ENCODE peak calls at places on chromosomes 3 and 15, in four cellular contexts. D is astrocyte, N is heart right ventricle, H is H9. P is an unnamed sample.

GRCh38 chr15:68154923-68155559 is 50.1 kb downstream of the CALML4 start:
- DNase-seq in D (peak; percentile 40), N (no peak), H (no peak), P (no peak)

GRCh38 chr15:74317820-74318375 is 49.5 kb downstream of the CYP11A1 start:
- DNase-seq in D (peak; percentile 81), N (peak; percentile 87), H (no peak), P (peak; percentile 40)

GRCh38 chr3:55244247-55244646 is 242.9 kb downstream of the WNT5A start:
- DNase-seq in D (no peak), N (no peak), H (no peak), P (no peak)

GRCh38 chr15:85746641-85747040 is 48.1 kb downstream of the KLHL25 start:
- DNase-seq in D (no peak), N (no peak), H (no peak), P (no peak)

GRCh38 chr3:161672478-161672877 is 175.9 kb downstream of the OTOL1 start:
- DNase-seq in D (no peak), N (peak; percentile 18), H (no peak), P (no peak)

GRCh38 chr15:68733666-68734065 is 87.0 kb downstream of the ANP32A start:
- DNase-seq in D (no peak), N (no peak), H (no peak), P (no peak)

GRCh38 chr3:9730747-9731205 is 759 bp upstream of the BRPF1 start:
- DNase-seq in D (peak; percentile 61), N (no peak), H (no peak), P (no peak)

GRCh38 chr3:54621181-54621580 is 306.7 kb downstream of the LRTM1 start:
- DNase-seq in D (peak; percentile 5), N (no peak), H (no peak), P (no peak)

GRCh38 chr3:140164922-140165590 is 230.1 kb downstream of the CLSTN2 start:
- DNase-seq in D (peak; percentile 29), N (no peak), H (no peak), P (no peak)

GRCh38 chr15:60477991-60478632 is 830 bp downstream of the ICE2 start:
- DNase-seq in D (peak; percentile 51), N (no peak), H (no peak), P (no peak)

GRCh38 chr15:57692709-57693108 is 13.8 kb upstream of the POLR2M start:
- DNase-seq in D (peak; percentile 65), N (no peak), H (no peak), P (no peak)

GRCh38 chr3:139935866-139936817 is 1.2 kb downstream of the CLSTN2 start:
- DNase-seq in D (no peak), N (peak; percentile 42), H (peak; percentile 44), P (no peak)

GRCh38 chr3:44036850-44037249 is 204.8 kb upstream of the TOPAZ1 start:
- DNase-seq in D (no peak), N (no peak), H (no peak), P (no peak)

GRCh38 chr3:133927543-133928066 is 31.9 kb upstream of the RAB6B start:
- DNase-seq in D (no peak), N (peak; percentile 73), H (peak; percentile 58), P (peak; percentile 28)

GRCh38 chr3:171218069-171218468 is 191.5 kb upstream of the SLC2A2 start:
- DNase-seq in D (no peak), N (no peak), H (no peak), P (no peak)

DNA sequence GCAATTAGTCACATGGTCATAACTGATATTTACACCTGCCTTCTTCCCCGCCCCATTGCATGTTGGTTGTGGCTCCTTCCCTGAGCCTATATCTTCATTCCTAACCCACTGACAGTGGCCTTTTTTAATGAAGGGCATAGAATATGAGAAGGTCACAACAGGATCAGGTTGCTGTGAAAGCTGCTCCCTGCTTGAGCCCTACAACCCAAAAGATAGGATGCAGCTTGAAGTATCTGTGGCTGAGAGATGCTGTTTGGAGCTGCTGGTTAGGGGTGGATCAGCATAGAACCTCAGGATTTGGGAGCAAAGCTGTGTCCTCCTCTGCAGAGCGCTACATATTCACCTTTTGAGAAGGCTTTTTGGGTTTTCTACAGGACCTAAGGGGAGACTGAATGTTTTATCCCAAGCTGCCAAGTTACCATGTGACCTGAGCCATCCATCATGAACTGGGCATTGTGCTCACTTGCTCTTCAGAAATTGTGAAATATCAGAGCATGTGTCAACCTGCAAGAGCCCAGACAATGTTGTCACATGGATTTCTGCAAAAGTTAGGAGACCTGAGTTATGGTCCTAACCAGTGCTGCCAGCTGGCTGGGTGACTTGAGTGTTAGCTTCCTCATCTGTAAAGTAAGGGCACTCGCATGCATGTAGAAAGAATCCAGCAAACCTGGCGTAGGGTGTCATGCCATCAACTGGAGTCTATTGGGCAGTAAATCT is 49.8 kb upstream of the ARL8B start:
- DNase-seq in D (no peak), N (no peak), H (no peak), P (peak; percentile 40)
- H3K27ac ChIP-seq in D (no peak overlapping the region), N (no peak overlapping the region), H (no peak overlapping the region), P (peak overlapping the region; percentile 15)

GRCh38 chr3:122510878-122511481 is 3.8 kb downstream of the KPNA1 start:
- DNase-seq in D (no peak), N (no peak), H (no peak), P (peak; percentile 35)

GRCh38 chr3:122515020-122515468 is 305 bp upstream of the KPNA1 start:
- DNase-seq in D (no peak), N (no peak), H (no peak), P (no peak)

GRCh38 chr3:122514123-122515019 is at the start of gene KPNA1:
- DNase-seq in D (peak; percentile 66), N (peak; percentile 87), H (peak; percentile 92), P (peak; percentile 86)

GRCh38 chr3:122513386-122514122 is 1.2 kb downstream of the KPNA1 start:
- DNase-seq in D (peak; percentile 71), N (no peak), H (no peak), P (no peak)

GRCh38 chr3:122512284-122512683 is 2.5 kb downstream of the KPNA1 start:
- DNase-seq in D (no peak), N (no peak), H (peak; percentile 31), P (no peak)
- H3K4me1 ChIP-seq in D (peaks cover 10% of the 10 kb centered on the region), N (peaks cover 44% of the 10 kb centered on the region), H (no peaks in the 10 kb centered on the region), P (peaks cover 3% of the 10 kb centered on the region)

DNA sequence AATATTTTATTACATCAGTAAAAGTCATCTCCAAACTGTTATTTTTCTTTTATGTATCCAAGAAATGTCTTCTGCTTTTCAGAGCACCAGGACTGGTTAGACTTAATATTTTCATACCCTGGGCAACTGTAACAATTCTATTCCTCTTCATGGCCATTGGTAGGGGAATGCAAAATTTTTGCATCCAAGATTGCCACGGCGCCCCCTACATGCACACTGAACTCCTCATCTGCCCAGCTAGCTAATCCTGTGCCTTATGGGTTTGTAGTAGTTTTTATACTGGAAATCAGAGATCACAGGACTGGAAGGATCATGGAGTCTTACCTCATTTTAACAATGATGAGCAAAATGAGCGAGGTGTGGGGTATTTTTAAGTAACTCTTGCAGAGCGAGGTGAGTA is 74.2 kb downstream of the CRTC3 start:
- DNase-seq in D (no peak), N (peak; percentile 49), H (no peak), P (peak; percentile 41)
- TF ChIP-seq CTCF in D (peak; percentile 21), N (peak; percentile 62), H (peak; percentile 69), P (peak; percentile 38)

GRCh38 chr3:141312359-141313090 is 55.8 kb upstream of the ZBTB38 start:
- DNase-seq in D (no peak), N (no peak), H (no peak), P (no peak)
- H3K27ac ChIP-seq in D (peak overlapping the region; percentile 58), N (peak overlapping the region; percentile 76), H (no peak overlapping the region), P (peak overlapping the region; percentile 89)

GRCh38 chr15:49438970-49439631 is 16.1 kb downstream of the FGF7 start:
- DNase-seq in D (no peak), N (peak; percentile 16), H (no peak), P (peak; percentile 64)
- H3K4me1 ChIP-seq in D (peaks cover 13% of the 10 kb centered on the region), N (peaks cover 59% of the 10 kb centered on the region), H (no peaks in the 10 kb centered on the region), P (no peaks in the 10 kb centered on the region)

GRCh38 chr3:24492971-24493551 is 1.6 kb downstream of the THRB start:
- DNase-seq in D (no peak), N (no peak), H (no peak), P (no peak)

GRCh38 chr3:24493951-24494615 is 567 bp downstream of the THRB start:
- DNase-seq in D (no peak), N (peak; percentile 84), H (peak; percentile 57), P (peak; percentile 64)

GRCh38 chr3:24495334-24495994 is 814 bp upstream of the THRB start:
- DNase-seq in D (no peak), N (peak; percentile 48), H (peak; percentile 70), P (peak; percentile 67)

GRCh38 chr3:24496529-24497482 is 2.2 kb upstream of the THRB start:
- DNase-seq in D (peak; percentile 78), N (peak; percentile 76), H (peak; percentile 84), P (peak; percentile 76)

DNA sequence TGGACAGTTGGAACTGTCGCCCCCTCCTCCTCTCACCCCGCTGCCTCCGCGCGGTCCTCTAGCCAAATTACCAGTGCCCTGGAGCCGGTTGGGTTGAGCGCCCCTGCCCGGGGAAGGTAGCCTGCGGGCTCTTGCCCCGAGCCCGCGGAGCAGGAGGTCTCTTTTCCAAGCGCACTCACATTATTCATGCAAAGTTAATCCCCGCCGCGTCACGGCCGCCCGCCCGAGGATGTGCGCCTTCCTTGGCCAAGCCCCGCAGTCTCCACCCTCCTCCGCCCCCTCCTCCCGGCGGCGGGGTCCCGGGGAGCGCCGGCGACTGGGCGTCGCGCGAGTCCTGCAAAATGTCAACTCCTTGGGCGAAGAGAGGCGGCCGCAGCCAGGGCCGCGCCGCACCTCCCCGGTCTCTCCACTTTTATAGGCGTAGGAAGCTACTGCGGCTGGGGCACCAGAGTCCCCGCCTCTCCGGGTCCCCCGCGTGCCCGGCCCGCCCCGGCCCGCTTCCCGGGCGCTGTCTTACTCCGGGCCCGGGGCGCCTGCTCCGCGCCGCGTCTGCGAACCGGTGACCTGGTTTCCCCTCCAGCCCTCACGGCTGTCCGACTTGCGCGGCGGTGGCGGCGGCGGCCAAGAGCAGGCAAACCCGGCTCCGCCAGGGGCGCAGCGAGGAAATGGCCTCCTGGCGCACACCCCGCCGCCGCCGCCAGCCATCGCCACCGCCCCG is at the start of gene THRB:
- DNase-seq in D (peak; percentile 26), N (peak; percentile 79), H (peak; percentile 81), P (peak; percentile 71)
- TF ChIP-seq CTCF in D (no peak), N (peak; percentile 35), H (peak; percentile 48), P (no peak)

GRCh38 chr3:150077107-150077506 is 106.4 kb upstream of the PFN2 start:
- DNase-seq in D (no peak), N (no peak), H (no peak), P (no peak)
- H3K27ac ChIP-seq in D (no peak overlapping the region), N (no peak overlapping the region), H (no peak overlapping the region), P (no peak overlapping the region)